ENCODE peak calls at places on chromosomes 3 and 15, in seven cellular contexts. F is body of pancreas, X is breast epithelium, H is AG04450, U is thyroid gland, E is fibroblast of lung, Q is right lobe of liver. C is an unnamed sample.

GRCh38 chr3:184361532-184361931 is at the start of the genes CLCN2 and POLR2H:
- DNase-seq in F (peak), X (no peak), H (no peak), U (peak), E (peak), Q (peak), C (peak)

GRCh38 chr3:64388886-64389285 is 163.6 kb upstream of the PRICKLE2 start:
- DNase-seq in F (no peak), X (no peak), H (no peak), U (no peak), E (peak), Q (no peak), C (no peak)

GRCh38 chr3:55607175-55607574 is 120.1 kb upstream of the WNT5A start:
- DNase-seq in F (no peak), X (no peak), H (no peak), U (no peak), E (no peak), Q (no peak), C (no peak)

GRCh38 chr3:5349343-5349742 is 161.8 kb downstream of the EDEM1 start:
- DNase-seq in F (no peak), X (no peak), H (no peak), U (no peak), E (no peak), Q (no peak), C (no peak)

GRCh38 chr3:19891740-19892139 is 42.3 kb downstream of the EFHB start:
- DNase-seq in F (no peak), X (no peak), H (no peak), U (no peak), E (peak), Q (no peak), C (no peak)

GRCh38 chr3:2166552-2166951 is 67.9 kb downstream of the CNTN4 start:
- DNase-seq in F (no peak), X (no peak), H (no peak), U (no peak), E (no peak), Q (no peak), C (no peak)

GRCh38 chr3:114928989-114929620 is 218.0 kb downstream of the ZBTB20 start:
- DNase-seq in F (no peak), X (no peak), H (no peak), U (no peak), E (peak), Q (no peak), C (no peak)

GRCh38 chr3:169787791-169788190 is 14.6 kb downstream of the MYNN start:
- DNase-seq in F (no peak), X (no peak), H (no peak), U (no peak), E (no peak), Q (no peak), C (no peak)

GRCh38 chr3:38404286-38404685 is 49.4 kb upstream of the ACVR2B start:
- DNase-seq in F (no peak), X (no peak), H (no peak), U (peak), E (peak), Q (no peak), C (no peak)

GRCh38 chr3:39273119-39273518 is 6.7 kb downstream of the CX3CR1 start:
- DNase-seq in F (no peak), X (no peak), H (no peak), U (no peak), E (no peak), Q (no peak), C (no peak)

DNA sequence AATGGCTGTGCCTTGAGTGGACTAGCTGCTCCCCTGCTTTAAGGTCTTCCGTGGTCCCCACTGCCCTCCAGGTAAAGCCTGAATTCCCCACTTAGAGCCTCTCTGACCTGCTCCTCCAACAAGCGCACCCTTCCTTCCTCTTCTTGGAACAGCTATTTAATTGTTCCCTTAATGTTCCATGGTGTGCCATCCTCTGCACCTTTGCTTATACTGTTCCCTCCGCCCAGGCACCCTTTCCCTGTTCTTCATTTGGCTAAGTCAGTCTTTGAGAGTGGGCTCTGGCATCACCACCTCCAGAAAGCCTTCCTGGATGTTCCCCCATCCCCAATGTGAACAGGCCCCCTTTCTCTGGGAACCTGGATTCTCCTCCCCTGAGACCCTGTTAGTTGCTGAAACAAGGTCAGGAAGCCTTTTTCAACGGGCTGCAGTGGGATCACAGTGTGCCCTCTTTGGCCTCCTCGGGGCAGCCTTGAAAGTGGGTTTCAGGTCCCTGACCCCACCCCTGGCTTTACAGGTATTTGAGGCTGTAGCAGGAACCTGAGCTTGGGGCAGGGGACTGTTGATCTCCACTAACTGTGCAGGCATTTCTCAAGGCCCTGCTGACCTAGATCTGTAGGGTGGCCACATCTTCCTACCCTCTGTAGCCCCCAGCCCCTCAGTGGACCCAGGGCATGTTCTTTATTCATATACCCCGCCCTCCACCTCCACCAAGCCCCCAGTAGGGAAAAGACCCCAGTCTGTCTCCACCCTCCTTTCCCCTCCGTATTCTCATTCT is 5.0 kb downstream of the ISLR start:
- DNase-seq in F (no peak), X (no peak), H (no peak), U (no peak), E (no peak), Q (no peak), C (no peak)
- H3K27ac ChIP-seq in F (no peak), X (peak), H (no peak), U (peak), E (no peak), Q (no peak), C (peak)

GRCh38 chr3:11770105-11770476 is 76.6 kb downstream of the TAMM41 start:
- DNase-seq in F (no peak), X (no peak), H (no peak), U (no peak), E (no peak), Q (no peak), C (no peak)
- H3K27ac ChIP-seq in F (peak), X (peak), H (no peak), U (no peak), E (no peak), Q (no peak), C (peak)

GRCh38 chr15:75864213-75865059 is 21.2 kb downstream of the UBE2Q2 start:
- DNase-seq in F (no peak), X (no peak), H (no peak), U (no peak), E (no peak), Q (no peak), C (no peak)

GRCh38 chr15:75868019-75868418 is 24.8 kb downstream of the UBE2Q2 start:
- DNase-seq in F (no peak), X (no peak), H (no peak), U (no peak), E (no peak), Q (no peak), C (no peak)

GRCh38 chr15:75867428-75867827 is 24.2 kb downstream of the UBE2Q2 start:
- DNase-seq in F (no peak), X (no peak), H (no peak), U (no peak), E (no peak), Q (no peak), C (no peak)

GRCh38 chr15:75869446-75869845 is 26.2 kb downstream of the UBE2Q2 start:
- DNase-seq in F (no peak), X (no peak), H (no peak), U (no peak), E (no peak), Q (no peak), C (no peak)

GRCh38 chr15:75866916-75867315 is 23.7 kb downstream of the UBE2Q2 start:
- DNase-seq in F (no peak), X (no peak), H (no peak), U (no peak), E (no peak), Q (no peak), C (no peak)
- H3K27ac ChIP-seq in F (no peak), X (no peak), H (no peak), U (no peak), E (no peak), Q (no peak), C (no peak)

GRCh38 chr3:25429960-25430941 is 2.2 kb downstream of the RARB start:
- DNase-seq in F (no peak), X (no peak), H (no peak), U (no peak), E (peak), Q (no peak), C (no peak)

GRCh38 chr3:25430942-25431570 is 3.0 kb downstream of the RARB start:
- DNase-seq in F (no peak), X (no peak), H (no peak), U (no peak), E (no peak), Q (no peak), C (no peak)

GRCh38 chr3:25428950-25429349 is 887 bp downstream of the RARB start:
- DNase-seq in F (no peak), X (no peak), H (no peak), U (no peak), E (peak), Q (no peak), C (no peak)

GRCh38 chr3:25428003-25428861 is at the start of gene RARB:
- DNase-seq in F (peak), X (peak), H (peak), U (peak), E (peak), Q (peak), C (no peak)

DNA sequence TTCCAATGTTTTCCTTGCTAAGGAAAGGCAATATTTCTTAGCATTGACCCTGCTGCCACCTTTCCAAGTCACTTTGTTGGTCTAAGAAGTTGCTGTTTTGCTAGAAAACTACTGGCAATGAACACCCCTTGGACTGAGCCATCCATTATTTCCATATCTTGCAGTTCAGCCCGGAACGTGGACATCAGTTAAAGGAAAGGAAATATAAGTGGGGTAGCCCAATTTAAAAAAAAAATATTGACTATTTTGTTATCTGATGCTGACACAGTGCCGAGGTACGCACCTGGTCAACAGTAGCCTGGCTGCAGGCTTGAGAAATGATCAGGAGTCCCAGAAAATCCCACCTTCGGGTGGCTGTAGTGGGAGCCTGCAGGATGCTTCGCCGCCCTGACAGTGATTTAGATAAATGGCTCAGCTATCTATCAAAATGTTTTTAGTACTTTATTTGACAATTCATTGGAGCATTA is 1.4 kb downstream of the RARB start:
- DNase-seq in F (peak), X (no peak), H (no peak), U (no peak), E (no peak), Q (no peak), C (no peak)
- H3K27ac ChIP-seq in F (no peak), X (peak), H (no peak), U (peak), E (peak), Q (peak), C (no peak)

DNA sequence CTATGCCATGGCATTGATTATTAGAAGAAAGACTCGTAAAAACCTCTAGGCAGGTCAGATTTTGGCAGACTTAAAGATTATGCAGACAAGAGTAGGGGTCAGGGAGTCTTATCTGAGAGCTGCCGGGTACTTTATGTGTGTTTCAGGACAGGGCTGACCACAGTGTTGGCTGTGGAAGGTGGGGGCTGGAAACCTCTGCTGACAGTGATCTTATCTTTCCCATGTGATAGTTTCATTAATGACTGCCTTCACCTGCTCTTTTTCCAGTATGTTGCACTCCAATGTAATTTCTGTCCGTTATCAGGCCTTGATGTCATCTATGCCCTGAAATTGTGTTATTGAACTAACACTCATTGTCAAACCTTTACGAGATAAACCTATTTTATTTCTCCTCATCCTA is 49.9 kb downstream of the B3GALNT1 start:
- DNase-seq in F (no peak), X (no peak), H (no peak), U (no peak), E (no peak), Q (no peak), C (no peak)
- H3K27ac ChIP-seq in F (no peak), X (no peak), H (no peak), U (no peak), E (no peak), Q (no peak), C (no peak)

GRCh38 chr3:52004906-52005395 is 9.3 kb upstream of the RPL29 start:
- DNase-seq in F (no peak), X (no peak), H (no peak), U (no peak), E (no peak), Q (no peak), C (no peak)
- H3K27ac ChIP-seq in F (no peak), X (peak), H (no peak), U (no peak), E (no peak), Q (no peak), C (peak)

DNA sequence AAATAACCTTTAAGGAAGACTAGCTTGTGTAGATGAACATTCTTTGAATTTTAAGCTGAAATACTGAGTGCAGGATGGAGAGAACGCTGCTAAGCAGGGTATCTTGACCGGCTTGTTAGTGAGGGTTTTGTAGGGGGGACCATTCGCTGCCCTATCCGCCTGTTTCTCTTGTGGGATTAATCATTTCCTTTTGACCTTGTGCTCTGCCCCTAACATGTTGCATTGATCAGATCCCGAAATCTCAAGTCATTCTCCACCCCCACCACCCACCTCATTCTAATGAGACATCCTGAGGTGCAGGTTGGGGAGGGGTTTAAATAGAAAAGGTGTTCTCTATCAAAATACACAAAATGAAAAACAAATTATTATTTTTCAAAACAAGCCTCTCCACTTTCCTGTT is 32.8 kb downstream of the TRIM71 start:
- DNase-seq in F (no peak), X (no peak), H (no peak), U (no peak), E (no peak), Q (no peak), C (no peak)
- H3K27ac ChIP-seq in F (no peak), X (no peak), H (no peak), U (no peak), E (no peak), Q (no peak), C (no peak)

DNA sequence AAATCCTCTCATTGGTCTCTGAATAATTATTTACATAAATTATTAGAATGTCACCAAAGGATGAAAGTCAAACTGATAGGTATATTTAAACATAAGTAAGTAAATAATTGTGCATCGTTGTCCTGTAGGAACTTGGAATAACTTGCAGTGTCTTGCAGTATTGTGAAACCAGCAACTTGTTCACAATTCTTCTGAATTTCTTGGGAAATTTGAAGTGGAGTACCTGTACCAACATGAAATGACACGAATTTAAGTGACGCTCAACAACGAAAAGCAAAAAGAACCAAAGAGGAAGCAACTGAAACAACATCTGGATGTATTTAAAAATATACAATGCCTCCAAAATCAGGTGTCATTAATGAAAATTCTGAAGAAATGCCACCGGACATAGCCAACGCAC is 112.4 kb downstream of the RPLP1 start:
- DNase-seq in F (no peak), X (no peak), H (no peak), U (no peak), E (no peak), Q (no peak), C (no peak)
- H3K27ac ChIP-seq in F (no peak), X (no peak), H (no peak), U (no peak), E (no peak), Q (no peak), C (no peak)

GRCh38 chr3:139617656-139618268 is 60.0 kb downstream of the NMNAT3 start:
- DNase-seq in F (no peak), X (no peak), H (no peak), U (no peak), E (peak), Q (no peak), C (no peak)
- H3K27ac ChIP-seq in F (no peak), X (no peak), H (no peak), U (no peak), E (no peak), Q (no peak), C (no peak)

GRCh38 chr3:108123326-108123725 is 32.5 kb upstream of the CD47 start:
- DNase-seq in F (no peak), X (no peak), H (no peak), U (no peak), E (no peak), Q (no peak), C (no peak)

GRCh38 chr3:108126348-108126747 is 35.5 kb upstream of the CD47 start:
- DNase-seq in F (no peak), X (no peak), H (no peak), U (no peak), E (no peak), Q (no peak), C (no peak)

GRCh38 chr3:108125151-108125540 is 34.3 kb upstream of the CD47 start:
- DNase-seq in F (no peak), X (no peak), H (no peak), U (no peak), E (no peak), Q (no peak), C (no peak)

GRCh38 chr3:108125550-108126071 is 34.8 kb upstream of the CD47 start:
- DNase-seq in F (no peak), X (no peak), H (no peak), U (peak), E (no peak), Q (no peak), C (no peak)

GRCh38 chr3:108124337-108125150 is 33.7 kb upstream of the CD47 start:
- DNase-seq in F (no peak), X (no peak), H (no peak), U (no peak), E (no peak), Q (no peak), C (no peak)
- H3K27ac ChIP-seq in F (no peak), X (peak), H (no peak), U (no peak), E (no peak), Q (no peak), C (no peak)